ENCODE peak calls at places on chromosome 6, in five cellular contexts. U is HCT116, K is GM23248, X is hepatocyte, D is PC-3. L is an unnamed sample.
A peak's percentile ranks its signal among the peaks of the same experiment; 100 is the strongest.

GRCh38 chr6:49142422-49143151 is 320.5 kb downstream of the MMUT start:
- DNase-seq in U (no peak), K (no peak), X (no peak), D (no peak), L (peak; percentile 50)

GRCh38 chr6:33165581-33166258 is 26.5 kb downstream of the COL11A2 start:
- DNase-seq in U (no peak), K (no peak), X (no peak), D (no peak), L (no peak)

GRCh38 chr6:44456070-44456965 is 68.8 kb downstream of the CDC5L start:
- DNase-seq in U (peak; percentile 41), K (peak; percentile 83), X (peak; percentile 63), D (peak; percentile 73), L (peak; percentile 56)

GRCh38 chr6:80967618-80968017 is 784.9 kb downstream of the TENT5A start:
- DNase-seq in U (no peak), K (no peak), X (no peak), D (no peak), L (peak; percentile 27)

GRCh38 chr6:37648465-37649330 is 49.0 kb downstream of the MDGA1 start:
- DNase-seq in U (peak; percentile 47), K (peak; percentile 41), X (peak; percentile 48), D (no peak), L (peak; percentile 79)

GRCh38 chr6:17381429-17382147 is 11.8 kb upstream of the CAP2 start:
- DNase-seq in U (no peak), K (peak; percentile 80), X (no peak), D (no peak), L (no peak)

GRCh38 chr6:105191351-105191750 is 11.5 kb upstream of the POPDC3 start:
- DNase-seq in U (no peak), K (peak; percentile 71), X (no peak), D (no peak), L (no peak)

GRCh38 chr6:5981274-5982026 is 25.3 kb downstream of the NRN1 start:
- DNase-seq in U (no peak), K (peak; percentile 95), X (no peak), D (peak; percentile 76), L (no peak)

GRCh38 chr6:74574794-74575193 is 631.1 kb downstream of the COL12A1 start:
- DNase-seq in U (peak; percentile 24), K (peak; percentile 60), X (peak; percentile 37), D (peak; percentile 39), L (peak; percentile 46)

GRCh38 chr6:52160468-52161104 is 25.6 kb upstream of the IL17A start:
- DNase-seq in U (no peak), K (peak; percentile 6), X (no peak), D (no peak), L (no peak)

GRCh38 chr6:52647199-52647598 is 23.7 kb upstream of the TMEM14A start:
- DNase-seq in U (no peak), K (peak; percentile 87), X (no peak), D (peak; percentile 25), L (no peak)

GRCh38 chr6:72742274-72742673 is 120.4 kb downstream of the KCNQ5 start:
- DNase-seq in U (no peak), K (no peak), X (no peak), D (no peak), L (no peak)

GRCh38 chr6:148854086-148854485 is 107.3 kb downstream of the UST start:
- DNase-seq in U (no peak), K (no peak), X (no peak), D (no peak), L (no peak)

GRCh38 chr6:167915139-167915538 is 82.3 kb upstream of the KIF25 start:
- DNase-seq in U (no peak), K (no peak), X (no peak), D (no peak), L (no peak)

GRCh38 chr6:156395276-156395675 is 381.9 kb upstream of the ARID1B start:
- DNase-seq in U (no peak), K (no peak), X (no peak), D (peak; percentile 44), L (no peak)

GRCh38 chr6:106619223-106619622 is 10.1 kb downstream of the RTN4IP1 start:
- DNase-seq in U (no peak), K (no peak), X (no peak), D (no peak), L (no peak)

GRCh38 chr6:140276133-140276532 is 901.7 kb upstream of the CITED2 start:
- DNase-seq in U (no peak), K (no peak), X (no peak), D (no peak), L (no peak)

GRCh38 chr6:53666271-53666626 is 693 bp upstream of the KLHL31 start:
- DNase-seq in U (no peak), K (no peak), X (no peak), D (no peak), L (no peak)

GRCh38 chr6:44084231-44085014 is 42.8 kb downstream of the MRPL14 start:
- DNase-seq in U (peak; percentile 44), K (no peak), X (no peak), D (no peak), L (peak; percentile 53)

GRCh38 chr6:73325656-73326055 is 28.4 kb downstream of the DPPA5 start:
- DNase-seq in U (no peak), K (no peak), X (no peak), D (no peak), L (no peak)

GRCh38 chr6:146974346-146974745 is 229.9 kb upstream of the STXBP5 start:
- DNase-seq in U (no peak), K (no peak), X (no peak), D (no peak), L (no peak)

DNA sequence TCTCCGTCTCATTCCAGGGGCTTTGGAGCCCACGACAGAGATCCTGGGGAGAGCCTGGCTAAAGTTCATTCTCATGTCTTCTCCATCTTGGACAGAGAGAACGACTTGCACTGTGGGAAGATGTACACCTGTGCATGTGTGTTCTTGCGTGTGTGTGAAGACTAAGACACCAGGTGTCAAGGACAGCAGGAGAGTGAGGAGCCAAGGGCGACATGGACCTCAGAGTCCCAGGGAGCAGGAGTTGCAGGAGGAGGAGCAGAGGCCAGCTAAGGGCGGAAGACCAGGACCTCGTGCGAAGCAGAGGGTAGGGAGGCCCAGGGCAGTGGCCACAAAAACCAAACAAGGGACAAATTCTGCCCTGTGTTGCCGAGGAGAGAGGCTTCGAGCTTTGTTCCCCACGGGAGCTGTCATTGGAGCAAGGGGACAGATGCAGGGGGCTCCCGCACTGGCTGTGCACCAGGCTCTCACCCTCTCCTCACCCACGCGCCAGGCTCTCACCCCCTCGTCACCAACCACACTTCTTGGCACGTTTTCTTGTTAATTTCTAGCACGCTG is 62.8 kb downstream of the DLL1 start:
- DNase-seq in U (no peak), K (no peak), X (no peak), D (no peak), L (no peak)
- H3K9me3 ChIP-seq in U (no peaks in the 10 kb centered on the region), K (no peaks in the 10 kb centered on the region), X (no peaks in the 10 kb centered on the region), D (no peaks in the 10 kb centered on the region), L (no peaks in the 10 kb centered on the region)

GRCh38 chr6:28543671-28544131 is 18.0 kb downstream of the GPX5 start:
- DNase-seq in U (no peak), K (peak; percentile 36), X (peak; percentile 49), D (no peak), L (peak; percentile 64)
- TF ChIP-seq EZH2phosphoT487 in U (no peak), K (no peak), X (no peak), D (no peak), L (no peak)

DNA sequence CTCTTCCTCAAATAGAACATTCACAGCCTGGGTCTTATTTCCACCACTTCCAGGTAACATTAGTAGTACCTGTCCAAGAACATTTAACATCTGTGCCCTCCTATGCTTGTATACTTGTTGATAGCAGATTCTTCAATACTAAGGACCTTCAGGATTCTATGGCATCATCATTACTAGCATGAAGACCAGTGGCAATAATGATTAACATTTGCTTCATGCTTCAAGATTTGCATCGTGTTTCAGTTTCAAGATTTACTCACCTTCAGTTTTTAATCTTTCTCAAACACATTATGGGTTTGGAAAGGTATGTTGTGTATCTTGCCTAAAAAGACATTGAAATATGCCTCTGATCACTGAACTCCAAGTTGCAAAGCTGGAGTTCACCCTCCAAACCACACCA is 412.8 kb upstream of the NRSN1 start:
- DNase-seq in U (no peak), K (no peak), X (no peak), D (no peak), L (no peak)
- H3K4me2 ChIP-seq in U (no peak overlapping the region), K (no peak overlapping the region), X (no peak overlapping the region), D (no peak overlapping the region), L (no peak overlapping the region)

DNA sequence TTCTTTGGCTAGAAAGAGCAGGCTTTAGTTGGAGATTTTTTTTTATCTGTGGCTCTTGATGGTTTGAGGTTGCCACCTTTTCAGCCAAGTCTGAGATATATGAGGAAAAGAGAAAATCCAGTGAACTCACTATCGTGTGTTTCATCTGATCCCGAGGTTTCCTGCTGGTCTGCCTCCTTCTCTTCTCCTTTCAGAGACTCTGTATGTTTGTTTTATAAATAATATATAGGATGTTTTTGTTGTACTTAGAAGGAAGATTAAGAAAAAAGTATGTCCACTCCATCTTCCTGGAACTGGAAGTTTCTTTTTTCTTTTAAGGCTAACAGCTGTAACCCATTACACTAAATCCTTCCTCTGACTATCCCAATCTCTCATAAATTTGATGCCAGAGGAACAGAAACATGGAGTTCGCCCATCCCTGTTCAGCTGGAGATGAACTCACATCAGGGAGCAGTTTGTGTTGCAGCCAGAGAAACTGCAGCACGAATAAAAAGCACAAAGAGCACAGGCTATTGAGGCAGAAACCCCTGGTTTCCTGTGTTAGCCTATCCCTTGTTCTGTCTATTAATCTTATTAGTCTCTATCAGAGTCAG is 20.7 kb downstream of the RIPK1 start:
- DNase-seq in U (no peak), K (peak; percentile 44), X (peak; percentile 18), D (no peak), L (no peak)
- H3K9me3 ChIP-seq in U (peaks cover 32% of the 10 kb centered on the region), K (no peaks in the 10 kb centered on the region), X (no peaks in the 10 kb centered on the region), D (no peaks in the 10 kb centered on the region), L (peaks cover 13% of the 10 kb centered on the region)

GRCh38 chr6:138692058-138692977 is 81.3 kb upstream of the CCDC28A start:
- DNase-seq in U (no peak), K (peak; percentile 79), X (peak; percentile 89), D (peak; percentile 56), L (peak; percentile 80)
- TF ChIP-seq EZH2phosphoT487 in U (no peak), K (no peak), X (no peak), D (no peak), L (no peak)

GRCh38 chr6:154447929-154448328 is 62.6 kb downstream of the CNKSR3 start:
- DNase-seq in U (no peak), K (peak; percentile 13), X (peak; percentile 32), D (no peak), L (no peak)
- H3K4me2 ChIP-seq in U (no peak overlapping the region), K (peak overlapping the region; percentile 62), X (peak overlapping the region; percentile 42), D (no peak overlapping the region), L (no peak overlapping the region)

GRCh38 chr6:30282522-30282921 is 44.2 kb upstream of the TRIM39 start:
- DNase-seq in U (no peak), K (no peak), X (no peak), D (no peak), L (no peak)

GRCh38 chr6:30287139-30287538 is 39.6 kb upstream of the TRIM39 start:
- DNase-seq in U (no peak), K (no peak), X (no peak), D (no peak), L (no peak)

GRCh38 chr6:30283761-30284160 is 43.0 kb upstream of the TRIM39 start:
- DNase-seq in U (no peak), K (no peak), X (no peak), D (no peak), L (no peak)
- H3K9me3 ChIP-seq in U (peaks cover 25% of the 10 kb centered on the region), K (no peaks in the 10 kb centered on the region), X (peaks cover 80% of the 10 kb centered on the region), D (peaks cover 21% of the 10 kb centered on the region), L (peaks cover 64% of the 10 kb centered on the region)

L was measured in neural progenitor cell.